ENCODE peak calls at places on chromosome 19, in four cellular contexts. W is tibial nerve, I is stomach, C is suprapubic skin. V is an unnamed sample.
A peak's percentile ranks its signal among the peaks of the same experiment; 100 is the strongest.

GRCh38 chr19:45474191-45474940 is 6.6 kb downstream of the FOSB start:
- DNase-seq in I (no peak), C (peak; percentile 86), W (no peak), V (no peak)

GRCh38 chr19:3123088-3123721 is 12.6 kb upstream of the GNA15 start:
- DNase-seq in W (no peak), C (peak; percentile 48), I (no peak), V (no peak)

GRCh38 chr19:39788244-39788643 is 9.6 kb downstream of the LEUTX start:
- DNase-seq in C (no peak), I (no peak), W (no peak), V (no peak)

GRCh38 chr19:47897857-47898256 is 11.7 kb upstream of the SULT2A1 start:
- DNase-seq in I (peak; percentile 17), W (no peak), C (no peak), V (peak; percentile 24)

GRCh38 chr19:43532571-43532961 is 422 bp upstream of the ZNF575 start:
- DNase-seq in C (peak; percentile 82), I (peak; percentile 73), W (no peak), V (peak; percentile 80)

GRCh38 chr19:12567951-12568350 is 16.7 kb upstream of the ZNF564 start:
- DNase-seq in I (no peak), C (no peak), W (no peak), V (no peak)

GRCh38 chr19:58021541-58022282 is 12.1 kb upstream of the ZSCAN1 start:
- DNase-seq in I (no peak), C (no peak), W (peak; percentile 59), V (peak; percentile 73)

GRCh38 chr19:23769691-23770468 is 11.2 kb upstream of the ZNF681 start:
- DNase-seq in W (no peak), C (no peak), I (no peak), V (no peak)

GRCh38 chr19:23305555-23305954 is 55.4 kb upstream of the ZNF724 start:
- DNase-seq in C (no peak), W (no peak), I (no peak), V (no peak)

GRCh38 chr19:38571682-38572081 is 46.1 kb downstream of the MAP4K1 start:
- DNase-seq in C (no peak), I (no peak), W (no peak), V (no peak)

GRCh38 chr19:5968431-5969373 is 9.2 kb downstream of the RANBP3 start:
- DNase-seq in I (no peak), C (peak; percentile 52), W (no peak), V (peak; percentile 60)

GRCh38 chr19:38838208-38838985 is 6.8 kb upstream of the ECH1 start:
- DNase-seq in C (no peak), W (no peak), I (peak; percentile 67), V (no peak)

GRCh38 chr19:38494379-38494778 is 60.9 kb downstream of the RYR1 start:
- DNase-seq in W (no peak), I (no peak), C (no peak), V (no peak)

GRCh38 chr19:3537438-3538240 is 1.3 kb upstream of the TEKTIP1 start:
- DNase-seq in W (no peak), I (no peak), C (peak; percentile 55), V (no peak)

GRCh38 chr19:54137114-54137912 is at the start of gene CNOT3:
- DNase-seq in I (peak; percentile 99), C (peak; percentile 100), W (peak; percentile 97), V (peak; percentile 100)

GRCh38 chr19:56393119-56394012 is at the start of gene ZNF582:
- DNase-seq in I (peak; percentile 89), W (peak; percentile 89), C (peak; percentile 96), V (peak; percentile 98)
- TF ChIP-seq POLR2A in I (no peak), W (no peak), C (no peak), V (no peak)

DNA sequence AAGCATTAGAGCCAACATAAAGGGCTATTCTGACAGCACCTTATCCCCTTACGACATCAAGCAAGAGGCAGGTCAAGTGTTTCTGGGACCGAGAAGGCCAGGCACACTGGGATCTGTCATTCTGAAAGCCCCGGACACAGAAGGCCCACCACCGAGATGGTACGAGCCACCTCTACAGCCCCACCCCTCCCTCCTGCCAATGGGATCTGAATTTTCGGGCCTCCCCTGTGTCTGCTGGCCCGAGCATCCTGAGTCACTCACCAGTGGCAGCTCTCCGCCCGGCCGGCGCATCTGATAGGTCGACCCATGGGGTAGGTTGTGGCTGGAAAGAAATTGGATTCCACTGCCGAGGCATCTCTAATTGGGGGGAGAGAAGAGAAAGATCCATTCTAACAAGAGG is 2.6 kb downstream of the TIMM44 start:
- DNase-seq in W (no peak), C (no peak), I (no peak), V (no peak)
- H3K4me1 ChIP-seq in W (peaks cover 51% of the 10 kb centered on the region), C (peaks cover 24% of the 10 kb centered on the region), I (peaks cover 15% of the 10 kb centered on the region), V (peaks cover 43% of the 10 kb centered on the region)

GRCh38 chr19:49430678-49431329 is 5.6 kb downstream of the GFY start:
- DNase-seq in W (no peak), C (no peak), I (no peak), V (no peak)

GRCh38 chr19:49428547-49429451 is 3.6 kb downstream of the GFY start:
- DNase-seq in W (no peak), C (no peak), I (no peak), V (no peak)

GRCh38 chr19:49431330-49431749 is 6.2 kb downstream of the GFY start:
- DNase-seq in I (no peak), W (no peak), C (no peak), V (no peak)

GRCh38 chr19:49432141-49433073 is 7.2 kb downstream of the GFY start:
- DNase-seq in C (no peak), W (no peak), I (no peak), V (no peak)

DNA sequence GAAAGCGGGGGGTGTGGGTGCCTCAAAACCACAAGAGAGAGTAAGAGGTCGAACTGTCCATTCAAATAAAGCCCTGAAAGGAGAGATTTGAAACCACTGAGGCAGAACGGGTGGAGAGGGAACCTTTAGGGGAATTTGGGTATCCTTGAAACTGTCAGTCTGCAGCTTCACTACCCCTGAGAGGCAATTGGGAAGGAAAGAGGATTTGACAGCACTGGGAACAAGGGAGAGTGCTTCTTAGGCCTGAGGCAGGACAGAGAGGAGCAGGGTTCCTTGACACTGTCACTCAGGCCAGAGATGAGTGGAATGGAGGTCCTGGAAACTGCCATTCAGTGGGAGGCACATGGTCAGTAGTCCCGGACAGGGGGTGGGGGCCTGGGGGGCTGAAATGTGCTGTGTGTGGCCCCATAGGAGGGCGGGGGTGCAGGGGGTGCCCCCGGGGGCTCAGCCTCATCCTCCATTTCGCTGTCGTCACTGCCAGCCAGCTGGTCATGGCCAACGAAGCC is 5.0 kb downstream of the GFY start:
- DNase-seq in I (no peak), C (no peak), W (no peak), V (no peak)
- TF ChIP-seq EP300 in I (no peak), C (no peak), W (no peak), V (no peak)

GRCh38 chr19:33535176-33535575 is 13.6 kb upstream of the PEPD start:
- DNase-seq in C (no peak), I (no peak), W (no peak), V (no peak)
- TF ChIP-seq POLR2A in C (no peak), I (no peak), W (no peak), V (no peak)

GRCh38 chr19:49411681-49412321 is 11.4 kb downstream of the PTH2 start:
- DNase-seq in W (no peak), I (no peak), C (no peak), V (no peak)
- H3K4me1 ChIP-seq in W (no peaks in the 10 kb centered on the region), I (no peaks in the 10 kb centered on the region), C (no peaks in the 10 kb centered on the region), V (no peaks in the 10 kb centered on the region)

GRCh38 chr19:42219812-42220750 is at the start of gene ZNF526:
- DNase-seq in I (peak; percentile 98), C (peak; percentile 99), W (peak; percentile 96), V (peak; percentile 99)
- TF ChIP-seq EP300 in I (no peak), C (no peak), W (peak; percentile 96), V (no peak)

DNA sequence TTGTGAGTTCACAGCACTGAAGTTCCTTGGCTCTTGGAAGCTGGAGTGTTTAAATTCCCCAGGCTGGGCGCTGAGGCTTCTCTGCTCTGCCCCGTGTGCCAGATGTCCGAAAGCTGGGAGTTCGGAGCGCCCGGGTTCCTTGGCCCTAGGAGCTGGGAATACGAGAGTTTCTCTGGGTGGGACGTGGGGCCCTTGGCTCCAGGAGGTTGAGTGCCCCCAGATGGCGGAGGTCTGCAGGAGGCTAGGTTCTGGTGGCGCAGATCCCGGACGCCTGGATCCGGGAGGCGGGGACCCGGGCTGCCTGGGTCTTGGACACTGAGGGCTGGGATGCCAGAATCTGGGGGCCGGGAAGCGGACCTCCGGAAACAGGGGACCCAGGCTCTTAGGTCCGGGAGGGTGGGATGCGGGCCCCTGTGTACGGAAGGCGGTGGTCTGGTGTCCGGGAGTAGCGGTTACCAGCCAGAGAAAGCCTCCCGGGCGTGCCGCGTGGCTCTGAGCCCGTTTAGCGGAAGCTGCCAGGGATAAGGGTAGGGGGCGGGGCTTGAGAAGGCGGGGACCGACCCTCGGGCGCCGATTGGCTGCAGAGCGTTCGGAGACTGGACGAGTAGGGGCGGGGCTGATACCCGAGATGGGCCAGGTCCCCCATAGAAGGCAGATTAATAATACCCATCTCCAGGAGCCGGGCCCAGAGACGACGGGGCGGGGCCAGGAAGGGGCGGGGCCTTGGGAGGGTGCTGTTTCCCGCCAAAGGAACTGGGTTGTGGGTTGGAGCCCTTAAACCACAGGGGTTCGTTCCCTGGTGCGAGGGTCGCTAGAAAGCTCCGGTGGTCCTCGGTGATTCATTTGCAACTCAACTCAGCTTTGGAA is at the start of gene SLC1A5:
- DNase-seq in C (peak; percentile 98), I (peak; percentile 97), W (peak; percentile 98), V (peak; percentile 98)
- TF ChIP-seq POLR2A in C (peak; percentile 98), I (peak; percentile 94), W (peak; percentile 97), V (peak; percentile 94)

GRCh38 chr19:40801449-40802299 is 2.7 kb downstream of the EGLN2 start:
- DNase-seq in W (no peak), C (no peak), I (no peak), V (no peak)
- H3K4me1 ChIP-seq in W (peaks cover 78% of the 10 kb centered on the region), C (peaks cover 78% of the 10 kb centered on the region), I (peaks cover 74% of the 10 kb centered on the region), V (peaks cover 75% of the 10 kb centered on the region)

GRCh38 chr19:29953352-29954247 is 11.6 kb downstream of the URI1 start:
- DNase-seq in I (no peak), W (no peak), C (no peak), V (no peak)
- TF ChIP-seq EP300 in I (no peak), W (no peak), C (no peak), V (no peak)